ENCODE peak calls at places on chromosome 20, in six cellular contexts. W is left cardiac atrium; F is mucosa of gallbladder; D is CD8-positive, alpha-beta memory T cell; O is SK-N-SH; Q is HFF-Myc. N is an unnamed sample.

GRCh38 chr20:24460712-24461111 is 8.7 kb upstream of the SYNDIG1 start:
- DNase-seq in Q (no peak), F (no peak), O (no peak), D (no peak), W (no peak), N (no peak)

GRCh38 chr20:14449323-14449722 is 111.9 kb upstream of the FLRT3 start:
- DNase-seq in F (no peak), W (no peak), O (no peak), D (no peak), Q (no peak), N (no peak)

GRCh38 chr20:35021063-35021462 is 65.4 kb downstream of the MYH7B start:
- DNase-seq in D (no peak), Q (no peak), O (no peak), F (no peak), W (no peak), N (no peak)

GRCh38 chr20:20363449-20364015 is 4.4 kb upstream of the INSM1 start:
- DNase-seq in O (no peak), D (no peak), Q (no peak), F (no peak), W (no peak), N (no peak)

GRCh38 chr20:39117486-39117885 is 155.3 kb downstream of the DHX35 start:
- DNase-seq in O (no peak), W (no peak), Q (peak; percentile 30), D (no peak), F (no peak), N (no peak)

GRCh38 chr20:33724439-33725094 is 4.5 kb upstream of the PXMP4 start:
- DNase-seq in W (no peak), D (no peak), F (no peak), Q (no peak), O (no peak), N (no peak)

GRCh38 chr20:21511485-21511849 is 2.4 kb downstream of the NKX2-2 start:
- DNase-seq in O (peak; percentile 32), D (no peak), F (no peak), Q (no peak), W (no peak), N (no peak)

GRCh38 chr20:46174469-46175126 is 56.5 kb downstream of the CD40 start:
- DNase-seq in D (peak; percentile 55), F (peak; percentile 60), Q (no peak), O (peak; percentile 95), W (peak; percentile 82), N (peak; percentile 3)

GRCh38 chr20:33675127-33675954 is 1.1 kb upstream of the NECAB3 start:
- DNase-seq in Q (no peak), O (no peak), F (no peak), D (no peak), W (no peak), N (no peak)

GRCh38 chr20:63150391-63150898 is 65.5 kb downstream of the YTHDF1 start:
- DNase-seq in Q (no peak), D (no peak), O (no peak), F (no peak), W (no peak), N (no peak)

GRCh38 chr20:24102290-24102689 is 113.7 kb upstream of the GGTLC1 start:
- DNase-seq in D (no peak), O (no peak), F (no peak), W (no peak), Q (no peak), N (no peak)

GRCh38 chr20:44615169-44615791 is 32.9 kb downstream of the PKIG start:
- DNase-seq in W (no peak), Q (no peak), O (no peak), F (no peak), D (peak; percentile 56), N (no peak)

GRCh38 chr20:433300-433975 is 25.3 kb downstream of the RBCK1 start:
- DNase-seq in O (no peak), Q (no peak), F (no peak), W (no peak), D (peak; percentile 26), N (no peak)

GRCh38 chr20:3744806-3745685 is 12.6 kb downstream of the HSPA12B start:
- DNase-seq in F (peak; percentile 81), O (peak; percentile 90), D (peak; percentile 66), Q (no peak), W (peak; percentile 79), N (no peak)

GRCh38 chr20:53652859-53653520 is 59.4 kb upstream of the ZNF217 start:
- DNase-seq in O (no peak), D (no peak), Q (no peak), W (no peak), F (no peak), N (no peak)

GRCh38 chr20:48493966-48494365 is 333.8 kb downstream of the PREX1 start:
- DNase-seq in F (no peak), D (no peak), Q (no peak), W (no peak), O (no peak), N (no peak)

GRCh38 chr20:4918473-4918872 is 82.8 kb downstream of the SLC23A2 start:
- DNase-seq in D (no peak), Q (no peak), O (no peak), W (no peak), F (no peak), N (no peak)

GRCh38 chr20:43451400-43451799 is 6.3 kb upstream of the SRSF6 start:
- DNase-seq in F (no peak), O (no peak), W (no peak), Q (no peak), D (no peak), N (no peak)

GRCh38 chr20:8036771-8037170 is 17.2 kb upstream of the TMX4 start:
- DNase-seq in D (no peak), W (no peak), Q (no peak), F (no peak), O (no peak), N (no peak)

GRCh38 chr20:43669332-43669731 is 2.4 kb downstream of the MYBL2 start:
- DNase-seq in O (no peak), D (no peak), Q (no peak), W (no peak), F (no peak), N (no peak)

GRCh38 chr20:49466114-49466912 is 16.2 kb downstream of the KCNB1 start:
- DNase-seq in D (no peak), Q (no peak), O (no peak), F (no peak), W (no peak), N (no peak)

GRCh38 chr20:19774086-19774933 is 16.3 kb downstream of the RIN2 start:
- DNase-seq in O (no peak), D (no peak), Q (no peak), F (peak; percentile 26), W (no peak), N (no peak)

GRCh38 chr20:25549866-25550477 is 35.4 kb downstream of the NINL start:
- DNase-seq in D (no peak), O (no peak), F (no peak), Q (no peak), W (no peak), N (no peak)

GRCh38 chr20:18796282-18796833 is 17.2 kb upstream of the SCP2D1 start:
- DNase-seq in O (no peak), F (no peak), W (no peak), D (no peak), Q (no peak), N (no peak)

N was measured in hypothalamus.